ENCODE peak calls at places on chromosomes 11 and 22, in six cellular contexts. X, L, V, M, I and T are unnamed samples.

GRCh38 chr11:7973011-7973410 is 7.8 kb upstream of the NLRP10 start:
- DNase-seq in V (no peak), I (no peak), X (no peak), L (no peak), M (peak), T (no peak)

GRCh38 chr11:74957937-74958629 is 9.0 kb downstream of the SPCS2 start:
- DNase-seq in V (no peak), L (no peak), I (no peak), X (no peak), M (no peak), T (no peak)

GRCh38 chr11:63490551-63491239 is at the start of gene PLAAT5:
- DNase-seq in V (no peak), L (no peak), X (peak), M (no peak), I (peak), T (no peak)

GRCh38 chr22:45009881-45010531 is at the start of gene PHF21B:
- DNase-seq in M (no peak), L (no peak), I (no peak), V (no peak), X (peak), T (peak)

GRCh38 chr11:32960553-32961164 is 55.0 kb upstream of the DEPDC7 start:
- DNase-seq in L (no peak), I (no peak), M (peak), V (peak), X (peak), T (no peak)

GRCh38 chr11:38839076-38839475 is 2241.0 kb upstream of the RAG2 start:
- DNase-seq in I (no peak), X (no peak), M (no peak), L (no peak), V (no peak), T (no peak)

GRCh38 chr11:35919244-35919643 is 24.6 kb upstream of the LDLRAD3 start:
- DNase-seq in V (no peak), X (peak), I (no peak), M (peak), L (no peak), T (no peak)

GRCh38 chr22:39237276-39238123 is 7.3 kb downstream of the PDGFB start:
- DNase-seq in M (no peak), I (no peak), X (no peak), L (no peak), V (no peak), T (no peak)

GRCh38 chr22:19821523-19822300 is 33.0 kb downstream of the GNB1L start:
- DNase-seq in V (no peak), I (no peak), L (peak), M (no peak), X (no peak), T (no peak)

GRCh38 chr11:122720482-122720881 is 65.0 kb downstream of the UBASH3B start:
- DNase-seq in M (peak), L (no peak), V (no peak), I (no peak), X (peak), T (no peak)

GRCh38 chr22:44624689-44625420 is 77.1 kb upstream of the PRR5 start:
- DNase-seq in I (peak), V (no peak), X (no peak), M (no peak), L (no peak), T (no peak)

GRCh38 chr11:131025020-131025419 is 108.7 kb upstream of the SNX19 start:
- DNase-seq in L (no peak), X (peak), M (peak), V (no peak), I (no peak), T (peak)

GRCh38 chr11:31819533-31820437 is 8.7 kb upstream of the PAX6 start:
- DNase-seq in I (no peak), M (no peak), X (peak), V (no peak), L (no peak), T (no peak)

GRCh38 chr11:44729718-44730117 is 3.0 kb downstream of the TSPAN18 start:
- DNase-seq in V (no peak), X (no peak), L (no peak), I (no peak), M (no peak), T (no peak)

GRCh38 chr11:44371706-44372105 is 61.8 kb upstream of the ALX4 start:
- DNase-seq in I (no peak), M (no peak), V (no peak), X (no peak), L (no peak), T (no peak)

GRCh38 chr22:47457021-47457420 is 694.6 kb downstream of the TBC1D22A start:
- DNase-seq in V (no peak), M (no peak), L (no peak), X (no peak), I (no peak), T (no peak)

GRCh38 chr11:8249482-8249881 is 14.2 kb downstream of the LMO1 start:
- DNase-seq in M (no peak), L (peak), V (no peak), I (peak), X (no peak), T (no peak)

GRCh38 chr22:39325392-39325932 is 6.0 kb upstream of the RPL3 start:
- DNase-seq in M (peak), L (no peak), I (no peak), X (no peak), V (no peak), T (no peak)

GRCh38 chr22:36541831-36542391 is 12.9 kb upstream of the EIF3D start:
- DNase-seq in X (no peak), V (peak), L (no peak), I (no peak), M (peak), T (no peak)

GRCh38 chr22:17575681-17576080 is 12.4 kb downstream of the SLC25A18 start:
- DNase-seq in I (no peak), L (no peak), M (no peak), V (no peak), X (no peak), T (no peak)

GRCh38 chr11:72635931-72636330 is 38.3 kb downstream of the PDE2A start:
- DNase-seq in V (no peak), M (no peak), X (no peak), I (no peak), L (no peak), T (no peak)

GRCh38 chr11:76259299-76259908 is 53.1 kb upstream of the WNT11 start:
- DNase-seq in L (no peak), V (no peak), M (peak), I (no peak), X (no peak), T (no peak)

GRCh38 chr11:121106812-121107211 is 5.8 kb downstream of the TECTA start:
- DNase-seq in X (no peak), M (no peak), L (no peak), I (no peak), V (no peak), T (no peak)

GRCh38 chr11:96037267-96037990 is 113.5 kb upstream of the MTMR2 start:
- DNase-seq in I (no peak), V (no peak), L (no peak), M (peak), X (no peak), T (no peak)

GRCh38 chr22:23163665-23164064 is 16.6 kb upstream of the BCR start:
- DNase-seq in I (no peak), X (no peak), L (no peak), M (no peak), V (no peak), T (no peak)

GRCh38 chr11:31995525-31996123 is 95.2 kb upstream of the RCN1 start:
- DNase-seq in I (no peak), X (no peak), L (no peak), V (no peak), M (peak), T (no peak)

GRCh38 chr22:36125994-36126531 is 34.5 kb downstream of the APOL3 start:
- DNase-seq in I (no peak), M (no peak), V (no peak), L (no peak), X (no peak), T (no peak)

GRCh38 chr22:44089717-44090570 is 65.8 kb downstream of the PARVB start:
- DNase-seq in L (no peak), V (no peak), X (no peak), M (no peak), I (no peak), T (no peak)

GRCh38 chr22:22375586-22376351 is 131.2 kb downstream of the VPREB1 start:
- DNase-seq in I (no peak), V (no peak), M (no peak), X (no peak), L (peak), T (no peak)

GRCh38 chr22:42686756-42687491 is 33.7 kb downstream of the A4GALT start:
- DNase-seq in I (no peak), X (no peak), V (no peak), M (no peak), L (no peak), T (no peak)

GRCh38 chr22:42684462-42685195 is 35.4 kb upstream of the CYB5R3 start:
- DNase-seq in I (no peak), L (no peak), X (no peak), M (no peak), V (no peak), T (no peak)

GRCh38 chr22:42688241-42688913 is 32.3 kb downstream of the A4GALT start:
- DNase-seq in X (peak), V (no peak), I (no peak), L (peak), M (peak), T (peak)

GRCh38 chr22:42683599-42684283 is 34.5 kb upstream of the CYB5R3 start:
- DNase-seq in V (no peak), M (no peak), I (no peak), L (no peak), X (no peak), T (no peak)

DNA sequence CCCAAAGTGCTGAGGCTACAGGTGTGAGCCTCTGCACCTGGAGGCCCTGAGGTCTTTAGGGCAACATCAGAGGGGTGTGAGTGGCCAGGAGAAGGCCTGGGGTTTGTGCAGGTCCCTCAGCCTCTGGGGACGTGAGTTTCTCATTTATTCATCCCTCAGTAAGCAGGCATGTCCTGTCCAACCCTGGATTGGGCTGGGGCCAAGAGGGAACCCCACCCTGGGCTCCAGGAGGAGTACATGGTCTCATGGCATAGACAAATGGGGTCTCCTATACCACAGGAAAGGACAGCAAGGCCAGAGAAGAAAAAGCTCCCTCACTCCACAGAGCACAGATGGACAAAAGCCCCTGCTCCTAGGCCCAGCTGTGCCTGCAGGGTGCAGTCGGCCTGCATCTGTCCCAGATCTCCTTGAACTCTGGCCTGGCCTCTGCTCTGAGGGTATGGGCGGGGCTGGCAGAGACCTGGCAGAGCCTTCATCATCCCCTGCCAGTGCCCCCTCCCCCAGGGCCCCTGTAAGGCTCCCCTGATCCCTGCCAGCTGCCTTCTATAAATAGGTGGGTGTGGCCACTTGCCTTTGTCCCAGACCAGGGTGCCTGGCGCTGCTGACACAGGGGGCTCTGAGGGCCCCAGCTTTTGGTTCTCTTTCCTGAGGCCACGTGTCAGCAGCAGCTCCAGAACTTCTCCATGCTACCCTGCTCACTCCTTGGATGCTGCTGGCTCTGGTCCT is 34.6 kb downstream of the A4GALT start:
- DNase-seq in M (no peak), L (peak), V (no peak), I (no peak), X (peak), T (no peak)
- H3K27ac ChIP-seq in M (no peak), L (peak), V (no peak), I (peak), X (no peak), T (no peak)

DNA sequence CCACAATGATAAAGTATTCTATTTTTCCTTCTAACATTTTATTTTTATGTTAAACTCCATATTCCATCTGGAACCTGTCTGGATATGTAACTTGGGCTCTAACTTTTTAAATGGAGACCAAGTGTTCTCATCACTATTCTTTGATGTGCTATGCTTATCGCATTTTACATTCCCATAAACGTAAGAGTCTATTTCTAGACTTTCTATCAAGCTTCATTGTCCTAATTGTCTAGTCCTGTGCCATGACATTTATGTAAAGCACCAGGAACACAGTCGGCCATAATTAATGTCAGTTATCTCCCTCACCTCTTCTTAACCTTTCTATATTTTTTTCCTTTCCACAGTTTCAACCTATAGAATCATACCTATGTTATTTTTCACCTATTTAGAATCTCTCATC is 113.9 kb upstream of the TEAD1 start:
- DNase-seq in V (no peak), L (no peak), M (no peak), X (no peak), I (no peak), T (no peak)
- H3K4me3 ChIP-seq in V (no peak), L (no peak), M (no peak), X (no peak), I (no peak), T (no peak)

GRCh38 chr11:16350125-16350524 is 6.2 kb downstream of the SOX6 start:
- DNase-seq in V (no peak), X (no peak), I (no peak), L (no peak), M (no peak), T (no peak)

GRCh38 chr11:16346975-16347374 is 9.4 kb downstream of the SOX6 start:
- DNase-seq in V (no peak), X (no peak), M (no peak), L (peak), I (no peak), T (no peak)

GRCh38 chr11:16352707-16353106 is 3.6 kb downstream of the SOX6 start:
- DNase-seq in V (no peak), M (no peak), X (no peak), I (no peak), L (no peak), T (no peak)

GRCh38 chr11:16347928-16348685 is 8.2 kb downstream of the SOX6 start:
- DNase-seq in V (no peak), L (no peak), X (no peak), M (no peak), I (no peak), T (no peak)
- H3K27ac ChIP-seq in V (no peak), L (peak), X (no peak), M (no peak), I (no peak), T (no peak)

GRCh38 chr22:41410311-41410751 is 28.6 kb downstream of the TEF start:
- DNase-seq in M (no peak), V (no peak), L (no peak), X (no peak), I (no peak), T (no peak)

GRCh38 chr22:41418717-41419116 is 27.9 kb downstream of the TOB2 start:
- DNase-seq in L (no peak), V (no peak), I (no peak), M (no peak), X (no peak), T (no peak)

GRCh38 chr22:41417622-41418390 is 28.8 kb downstream of the TOB2 start:
- DNase-seq in X (no peak), L (peak), V (no peak), M (no peak), I (peak), T (no peak)

GRCh38 chr22:41411021-41411851 is 29.5 kb downstream of the TEF start:
- DNase-seq in V (no peak), I (no peak), M (no peak), L (no peak), X (peak), T (no peak)

DNA sequence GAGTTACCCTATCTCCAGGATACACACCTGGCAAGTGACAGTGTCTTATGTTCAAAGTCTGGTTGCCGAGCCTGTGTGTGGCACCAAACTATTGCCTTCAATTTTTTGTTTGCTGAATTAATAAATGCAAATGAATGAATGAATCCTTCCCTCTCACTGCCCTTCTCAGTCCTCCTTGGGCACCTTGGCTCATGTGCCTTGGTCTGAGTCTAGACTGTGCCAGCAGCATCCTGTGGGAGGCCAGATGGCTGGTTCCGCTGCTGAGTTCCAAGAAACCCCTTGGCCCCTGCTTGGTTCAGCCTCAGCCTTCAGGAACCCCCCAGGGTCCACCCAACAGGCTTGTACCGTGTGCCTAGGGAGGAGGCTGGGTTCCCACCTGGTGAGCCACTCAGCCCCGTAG is 31.0 kb downstream of the TOB2 start:
- DNase-seq in V (no peak), L (no peak), M (no peak), I (no peak), X (no peak), T (no peak)
- H3K4me3 ChIP-seq in V (no peak), L (no peak), M (no peak), I (no peak), X (no peak), T (no peak)

GRCh38 chr11:126838779-126839178 is 161.8 kb downstream of the KIRREL3 start:
- DNase-seq in M (no peak), I (no peak), V (no peak), X (no peak), L (no peak), T (no peak)
- H3K27ac ChIP-seq in M (no peak), I (peak), V (no peak), X (no peak), L (no peak), T (no peak)

DNA sequence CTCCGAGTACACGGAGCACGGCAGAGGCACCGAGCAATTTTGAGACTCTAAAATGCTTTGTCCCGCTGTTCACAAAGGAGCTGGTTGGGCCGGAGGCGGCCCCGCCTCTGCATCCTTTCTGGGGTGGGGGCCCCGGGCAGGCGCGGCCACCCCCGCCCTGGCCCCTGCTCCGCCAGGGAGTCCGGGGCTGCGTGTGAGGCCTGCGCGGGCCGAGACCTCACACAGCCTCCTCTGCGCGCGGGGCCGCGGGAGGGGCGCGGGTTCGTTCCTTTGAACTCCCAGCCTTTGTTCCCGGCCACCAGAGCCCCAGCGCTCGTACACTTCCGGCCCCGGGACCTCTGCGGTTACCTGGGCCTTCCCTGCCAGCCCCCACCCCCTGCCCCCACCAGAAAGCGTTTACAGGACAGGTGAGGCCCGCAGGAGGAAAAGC is 1.6 kb downstream of the FGF19 start:
- DNase-seq in V (no peak), I (peak), M (no peak), L (no peak), X (peak), T (no peak)
- H3K4me3 ChIP-seq in V (peak), I (no peak), M (no peak), L (no peak), X (peak), T (no peak)

GRCh38 chr11:336666-337002 is 16.0 kb upstream of the IFITM3 start:
- DNase-seq in I (peak), L (peak), V (no peak), X (no peak), M (no peak), T (no peak)
- H3K27ac ChIP-seq in I (peak), L (peak), V (no peak), X (no peak), M (no peak), T (no peak)

DNA sequence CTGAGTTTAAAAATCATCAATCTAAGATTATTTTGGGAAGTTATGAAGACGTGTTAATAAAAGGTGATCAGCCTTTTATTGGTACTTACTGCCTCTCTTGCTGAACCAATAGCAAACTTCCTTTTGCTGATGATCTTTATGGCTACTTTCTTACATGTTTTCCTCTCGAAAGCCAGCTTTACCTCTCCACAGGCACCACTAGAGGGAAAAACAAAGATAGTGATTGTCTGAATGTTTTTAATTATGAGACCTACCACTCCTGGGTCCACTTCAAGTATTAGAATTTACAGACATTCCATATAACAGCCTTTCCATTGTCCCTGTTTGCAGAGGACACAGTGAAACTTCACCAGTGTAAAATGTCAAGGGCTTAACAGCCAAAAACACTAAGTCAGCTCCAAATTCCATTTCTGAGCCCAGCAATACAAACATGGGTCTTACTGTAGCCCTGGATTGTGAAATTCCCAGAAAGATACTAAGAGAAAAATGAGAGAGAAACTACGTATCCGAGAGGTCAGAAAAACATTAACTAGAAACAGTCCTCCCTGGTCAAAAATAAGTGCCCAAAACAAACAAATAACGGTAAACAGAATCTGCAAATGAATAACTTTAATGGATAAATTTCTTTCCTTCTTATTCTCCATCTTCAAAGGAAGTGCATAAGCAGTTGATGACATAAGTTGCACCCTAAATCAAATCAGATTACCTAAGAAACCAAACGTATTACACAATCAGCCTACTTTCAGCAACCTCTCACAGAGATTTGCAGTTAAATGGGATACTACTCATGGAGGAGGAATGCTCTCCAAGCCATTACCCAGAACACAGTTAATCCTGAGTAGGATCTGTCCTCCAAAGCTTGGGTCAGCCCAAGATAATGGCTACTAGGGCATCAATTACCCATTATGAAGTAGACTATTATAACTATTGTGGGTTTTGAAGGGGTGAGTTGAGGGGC is 29.5 kb downstream of the CHEK2 start:
- DNase-seq in I (no peak), L (no peak), V (no peak), X (no peak), M (peak), T (no peak)
- H3K4me3 ChIP-seq in I (no peak), L (no peak), V (no peak), X (no peak), M (no peak), T (no peak)

GRCh38 chr11:17543041-17543440 is 1.2 kb downstream of the USH1C start:
- DNase-seq in L (peak), M (no peak), X (no peak), V (no peak), I (peak), T (no peak)
- H3K27ac ChIP-seq in L (peak), M (no peak), X (no peak), V (no peak), I (no peak), T (no peak)